ENCODE peak calls at places on chromosomes 11 and 22, in seven cellular contexts. One of them, this sample, is unnamed.

GRCh38 chr22:35258144-35258988 is 1.1 kb downstream of the HMGXB4 start:
- DNase-seq in neural crest cell: peak
- DNase-seq in prostate gland: peak
- DNase-seq in stomach: no peak
- DNase-seq in astrocyte of the spinal cord: peak
- DNase-seq in kidney: no peak
- DNase-seq in lung: no peak
- DNase-seq in this sample: no peak

GRCh38 chr11:24755260-24755839 is 258.5 kb downstream of the LUZP2 start:
- DNase-seq in neural crest cell: no peak
- DNase-seq in prostate gland: no peak
- DNase-seq in stomach: no peak
- DNase-seq in astrocyte of the spinal cord: no peak
- DNase-seq in kidney: no peak
- DNase-seq in lung: no peak
- DNase-seq in this sample: no peak

GRCh38 chr22:44592466-44593180 is 94.6 kb upstream of the RTL6 start:
- DNase-seq in neural crest cell: no peak
- DNase-seq in prostate gland: no peak
- DNase-seq in stomach: no peak
- DNase-seq in astrocyte of the spinal cord: no peak
- DNase-seq in kidney: no peak
- DNase-seq in lung: no peak
- DNase-seq in this sample: no peak

GRCh38 chr11:4677948-4678347 is 19.7 kb downstream of the OR51E2 start:
- DNase-seq in neural crest cell: no peak
- DNase-seq in prostate gland: peak
- DNase-seq in stomach: no peak
- DNase-seq in astrocyte of the spinal cord: no peak
- DNase-seq in kidney: no peak
- DNase-seq in lung: no peak
- DNase-seq in this sample: no peak

GRCh38 chr22:41021039-41021654 is 70.0 kb downstream of the RBX1 start:
- DNase-seq in neural crest cell: no peak
- DNase-seq in prostate gland: peak
- DNase-seq in stomach: no peak
- DNase-seq in astrocyte of the spinal cord: no peak
- DNase-seq in kidney: peak
- DNase-seq in lung: no peak
- DNase-seq in this sample: no peak

GRCh38 chr11:10688401-10688800 is 5.2 kb downstream of the IRAG1 start:
- DNase-seq in neural crest cell: no peak
- DNase-seq in prostate gland: no peak
- DNase-seq in stomach: no peak
- DNase-seq in astrocyte of the spinal cord: peak
- DNase-seq in kidney: no peak
- DNase-seq in lung: no peak
- DNase-seq in this sample: no peak

GRCh38 chr11:34359548-34359891 is 1.7 kb upstream of the ABTB2 start:
- DNase-seq in neural crest cell: no peak
- DNase-seq in prostate gland: no peak
- DNase-seq in stomach: no peak
- DNase-seq in astrocyte of the spinal cord: no peak
- DNase-seq in kidney: no peak
- DNase-seq in lung: no peak
- DNase-seq in this sample: no peak

GRCh38 chr11:46330887-46331652 is 16.2 kb upstream of the DGKZ start:
- DNase-seq in neural crest cell: no peak
- DNase-seq in prostate gland: no peak
- DNase-seq in stomach: no peak
- DNase-seq in astrocyte of the spinal cord: no peak
- DNase-seq in kidney: no peak
- DNase-seq in lung: no peak
- DNase-seq in this sample: no peak

GRCh38 chr11:762421-763072 is 14.7 kb downstream of the GATD1 start:
- DNase-seq in neural crest cell: no peak
- DNase-seq in prostate gland: no peak
- DNase-seq in stomach: peak
- DNase-seq in astrocyte of the spinal cord: peak
- DNase-seq in kidney: peak
- DNase-seq in lung: peak
- DNase-seq in this sample: no peak

GRCh38 chr22:43293661-43294392 is 49.3 kb downstream of the SCUBE1 start:
- DNase-seq in neural crest cell: no peak
- DNase-seq in prostate gland: peak
- DNase-seq in stomach: peak
- DNase-seq in astrocyte of the spinal cord: no peak
- DNase-seq in kidney: no peak
- DNase-seq in lung: peak
- DNase-seq in this sample: no peak

GRCh38 chr11:113504586-113504985 is 29.4 kb upstream of the DRD2 start:
- DNase-seq in neural crest cell: no peak
- DNase-seq in prostate gland: no peak
- DNase-seq in stomach: no peak
- DNase-seq in astrocyte of the spinal cord: no peak
- DNase-seq in kidney: no peak
- DNase-seq in lung: no peak
- DNase-seq in this sample: no peak

GRCh38 chr22:45226681-45227186 is 14.0 kb downstream of the KIAA0930 start:
- DNase-seq in neural crest cell: no peak
- DNase-seq in prostate gland: no peak
- DNase-seq in stomach: peak
- DNase-seq in astrocyte of the spinal cord: no peak
- DNase-seq in kidney: peak
- DNase-seq in lung: no peak
- DNase-seq in this sample: no peak

GRCh38 chr11:73268671-73269271 is 3.4 kb upstream of the P2RY6 start:
- DNase-seq in neural crest cell: no peak
- DNase-seq in prostate gland: no peak
- DNase-seq in stomach: peak
- DNase-seq in astrocyte of the spinal cord: no peak
- DNase-seq in kidney: no peak
- DNase-seq in lung: peak
- DNase-seq in this sample: no peak

GRCh38 chr22:47030143-47030641 is 267.7 kb downstream of the TBC1D22A start:
- DNase-seq in neural crest cell: no peak
- DNase-seq in prostate gland: no peak
- DNase-seq in stomach: no peak
- DNase-seq in astrocyte of the spinal cord: peak
- DNase-seq in kidney: no peak
- DNase-seq in lung: no peak
- DNase-seq in this sample: no peak

GRCh38 chr22:43850529-43850928 is 11.8 kb downstream of the SULT4A1 start:
- DNase-seq in neural crest cell: no peak
- DNase-seq in prostate gland: no peak
- DNase-seq in stomach: peak
- DNase-seq in astrocyte of the spinal cord: no peak
- DNase-seq in kidney: peak
- DNase-seq in lung: no peak
- DNase-seq in this sample: peak

GRCh38 chr11:45022294-45023064 is 71.8 kb upstream of the TP53I11 start:
- DNase-seq in neural crest cell: no peak
- DNase-seq in prostate gland: no peak
- DNase-seq in stomach: no peak
- DNase-seq in astrocyte of the spinal cord: no peak
- DNase-seq in kidney: no peak
- DNase-seq in lung: no peak
- DNase-seq in this sample: no peak

GRCh38 chr22:47174096-47174495 is 411.6 kb downstream of the TBC1D22A start:
- DNase-seq in neural crest cell: no peak
- DNase-seq in prostate gland: no peak
- DNase-seq in stomach: no peak
- DNase-seq in astrocyte of the spinal cord: no peak
- DNase-seq in kidney: peak
- DNase-seq in lung: no peak
- DNase-seq in this sample: peak

GRCh38 chr11:58034471-58034870 is 3.7 kb downstream of the OR6Q1 start:
- DNase-seq in neural crest cell: no peak
- DNase-seq in prostate gland: no peak
- DNase-seq in stomach: no peak
- DNase-seq in astrocyte of the spinal cord: no peak
- DNase-seq in kidney: no peak
- DNase-seq in lung: no peak
- DNase-seq in this sample: no peak

GRCh38 chr11:44005076-44005800 is 42.5 kb upstream of the ACCSL start:
- DNase-seq in neural crest cell: peak
- DNase-seq in prostate gland: no peak
- DNase-seq in stomach: peak
- DNase-seq in astrocyte of the spinal cord: no peak
- DNase-seq in kidney: peak
- DNase-seq in lung: no peak
- DNase-seq in this sample: no peak

GRCh38 chr22:44575344-44576268 is 77.6 kb upstream of the RTL6 start:
- DNase-seq in neural crest cell: no peak
- DNase-seq in prostate gland: no peak
- DNase-seq in stomach: no peak
- DNase-seq in astrocyte of the spinal cord: no peak
- DNase-seq in kidney: no peak
- DNase-seq in lung: no peak
- DNase-seq in this sample: no peak

GRCh38 chr11:121762820-121763219 is 310.1 kb upstream of the SORL1-AS1 start:
- DNase-seq in neural crest cell: no peak
- DNase-seq in prostate gland: no peak
- DNase-seq in stomach: no peak
- DNase-seq in astrocyte of the spinal cord: peak
- DNase-seq in kidney: peak
- DNase-seq in lung: no peak
- DNase-seq in this sample: no peak
- TF ChIP-seq CTCF in neural crest cell: no peak
- TF ChIP-seq CTCF in prostate gland: no peak
- TF ChIP-seq CTCF in stomach: no peak
- TF ChIP-seq CTCF in astrocyte of the spinal cord: no peak
- TF ChIP-seq CTCF in kidney: no peak
- TF ChIP-seq CTCF in lung: no peak
- TF ChIP-seq CTCF in this sample: peak

GRCh38 chr11:35717043-35717442 is 54.5 kb downstream of the TRIM44 start:
- DNase-seq in neural crest cell: no peak
- DNase-seq in prostate gland: no peak
- DNase-seq in stomach: no peak
- DNase-seq in astrocyte of the spinal cord: no peak
- DNase-seq in kidney: no peak
- DNase-seq in lung: no peak
- DNase-seq in this sample: no peak
- TF ChIP-seq CTCF in neural crest cell: no peak
- TF ChIP-seq CTCF in prostate gland: no peak
- TF ChIP-seq CTCF in stomach: no peak
- TF ChIP-seq CTCF in astrocyte of the spinal cord: peak
- TF ChIP-seq CTCF in kidney: no peak
- TF ChIP-seq CTCF in lung: no peak
- TF ChIP-seq CTCF in this sample: peak

GRCh38 chr11:69899957-69900821 is 81.0 kb upstream of the FGF3 start:
- DNase-seq in neural crest cell: no peak
- DNase-seq in prostate gland: no peak
- DNase-seq in stomach: peak
- DNase-seq in astrocyte of the spinal cord: peak
- DNase-seq in kidney: peak
- DNase-seq in lung: no peak
- DNase-seq in this sample: peak
- TF ChIP-seq CTCF in neural crest cell: no peak
- TF ChIP-seq CTCF in prostate gland: no peak
- TF ChIP-seq CTCF in stomach: no peak
- TF ChIP-seq CTCF in astrocyte of the spinal cord: no peak
- TF ChIP-seq CTCF in kidney: no peak
- TF ChIP-seq CTCF in lung: no peak
- TF ChIP-seq CTCF in this sample: no peak

GRCh38 chr11:112255075-112255739 is 5.5 kb downstream of the PLET1 start:
- DNase-seq in neural crest cell: no peak
- DNase-seq in prostate gland: no peak
- DNase-seq in stomach: no peak
- DNase-seq in astrocyte of the spinal cord: peak
- DNase-seq in kidney: no peak
- DNase-seq in lung: no peak
- DNase-seq in this sample: no peak

GRCh38 chr11:112247198-112247597 is 13.5 kb downstream of the PLET1 start:
- DNase-seq in neural crest cell: no peak
- DNase-seq in prostate gland: no peak
- DNase-seq in stomach: no peak
- DNase-seq in astrocyte of the spinal cord: peak
- DNase-seq in kidney: no peak
- DNase-seq in lung: no peak
- DNase-seq in this sample: no peak

GRCh38 chr11:112253605-112254242 is 6.9 kb downstream of the PLET1 start:
- DNase-seq in neural crest cell: no peak
- DNase-seq in prostate gland: no peak
- DNase-seq in stomach: no peak
- DNase-seq in astrocyte of the spinal cord: no peak
- DNase-seq in kidney: no peak
- DNase-seq in lung: no peak
- DNase-seq in this sample: no peak

GRCh38 chr11:112248216-112248615 is 12.4 kb downstream of the PLET1 start:
- DNase-seq in neural crest cell: no peak
- DNase-seq in prostate gland: no peak
- DNase-seq in stomach: no peak
- DNase-seq in astrocyte of the spinal cord: peak
- DNase-seq in kidney: no peak
- DNase-seq in lung: no peak
- DNase-seq in this sample: no peak

GRCh38 chr11:112249871-112250590 is 10.6 kb downstream of the PLET1 start:
- DNase-seq in neural crest cell: no peak
- DNase-seq in prostate gland: no peak
- DNase-seq in stomach: no peak
- DNase-seq in astrocyte of the spinal cord: no peak
- DNase-seq in kidney: no peak
- DNase-seq in lung: no peak
- DNase-seq in this sample: no peak
- TF ChIP-seq CTCF in neural crest cell: no peak
- TF ChIP-seq CTCF in prostate gland: no peak
- TF ChIP-seq CTCF in stomach: no peak
- TF ChIP-seq CTCF in astrocyte of the spinal cord: no peak
- TF ChIP-seq CTCF in kidney: no peak
- TF ChIP-seq CTCF in lung: no peak
- TF ChIP-seq CTCF in this sample: no peak

GRCh38 chr11:128021304-128022006 is 565.9 kb downstream of the ETS1 start:
- DNase-seq in neural crest cell: no peak
- DNase-seq in prostate gland: peak
- DNase-seq in stomach: no peak
- DNase-seq in astrocyte of the spinal cord: no peak
- DNase-seq in kidney: no peak
- DNase-seq in lung: no peak
- DNase-seq in this sample: no peak
- TF ChIP-seq CTCF in neural crest cell: peak
- TF ChIP-seq CTCF in prostate gland: no peak
- TF ChIP-seq CTCF in stomach: no peak
- TF ChIP-seq CTCF in astrocyte of the spinal cord: peak
- TF ChIP-seq CTCF in kidney: no peak
- TF ChIP-seq CTCF in lung: no peak
- TF ChIP-seq CTCF in this sample: peak